ENCODE peak calls at places on chromosome 5, in nine cellular contexts. R is Caco-2; X is activated T-cell treated with anti-CD3 and anti-CD28 coated beads, Interleukin-2, amount 50 U/mL, for 72 hours; F is COR-L47; W is PC-3; Q is tibial nerve; E is cardiac fibroblast; Z is iris pigment epithelial cell; N is GDM1. L is an unnamed sample.

GRCh38 chr5:67963789-67964519 is 251.6 kb upstream of the PIK3R1 start:
- DNase-seq in R (peak; percentile 20), X (no peak), F (no peak), W (no peak), Q (no peak), E (no peak), Z (no peak), N (no peak), L (no peak)

GRCh38 chr5:88536146-88536545 is 267.5 kb upstream of the TMEM161B start:
- DNase-seq in R (no peak), X (no peak), F (no peak), W (peak; percentile 66), Q (no peak), E (no peak), Z (no peak), N (no peak), L (no peak)

GRCh38 chr5:126736141-126736540 is 40.8 kb upstream of the LMNB1 start:
- DNase-seq in R (no peak), X (no peak), F (no peak), W (peak; percentile 54), Q (no peak), E (no peak), Z (no peak), N (no peak), L (no peak)

GRCh38 chr5:179128976-179129375 is 68.8 kb downstream of the ZNF354C start:
- DNase-seq in R (no peak), X (no peak), F (no peak), W (no peak), Q (no peak), E (no peak), Z (no peak), N (no peak), L (no peak)

GRCh38 chr5:171495122-171495700 is 75.8 kb downstream of the FGF18 start:
- DNase-seq in R (no peak), X (no peak), F (no peak), W (peak; percentile 74), Q (no peak), E (peak; percentile 32), Z (no peak), N (no peak), L (no peak)

GRCh38 chr5:94459915-94460314 is 158.5 kb downstream of the KIAA0825 start:
- DNase-seq in R (no peak), X (no peak), F (no peak), W (no peak), Q (no peak), E (no peak), Z (no peak), N (no peak), L (no peak)

GRCh38 chr5:53478411-53479044 is 1.9 kb upstream of the FST start:
- DNase-seq in R (peak; percentile 47), X (peak; percentile 25), F (peak; percentile 56), W (peak; percentile 74), Q (peak; percentile 50), E (peak; percentile 76), Z (peak; percentile 56), N (no peak), L (no peak)

GRCh38 chr5:35186749-35187148 is 43.5 kb downstream of the PRLR start:
- DNase-seq in R (no peak), X (no peak), F (no peak), W (no peak), Q (no peak), E (no peak), Z (no peak), N (no peak), L (no peak)

GRCh38 chr5:78527054-78527884 is 121.3 kb downstream of the LHFPL2 start:
- DNase-seq in R (no peak), X (no peak), F (no peak), W (peak; percentile 52), Q (peak; percentile 78), E (peak; percentile 98), Z (peak; percentile 98), N (no peak), L (no peak)

GRCh38 chr5:179355976-179356968 is 11.0 kb upstream of the ADAMTS2 start:
- DNase-seq in R (no peak), X (no peak), F (no peak), W (no peak), Q (peak; percentile 60), E (peak; percentile 91), Z (peak; percentile 80), N (no peak), L (no peak)

GRCh38 chr5:23459214-23459613 is 48.2 kb upstream of the PRDM9 start:
- DNase-seq in R (no peak), X (no peak), F (no peak), W (no peak), Q (no peak), E (no peak), Z (no peak), N (no peak), L (no peak)

GRCh38 chr5:122877518-122877917 is 32.1 kb downstream of the SNX24 start:
- DNase-seq in R (no peak), X (no peak), F (no peak), W (no peak), Q (no peak), E (no peak), Z (no peak), N (no peak), L (no peak)

GRCh38 chr5:32520995-32521394 is 64.4 kb upstream of the SUB1 start:
- DNase-seq in R (no peak), X (no peak), F (no peak), W (peak; percentile 30), Q (no peak), E (no peak), Z (peak; percentile 22), N (no peak), L (no peak)

GRCh38 chr5:116970318-116970717 is 395.7 kb upstream of the SEMA6A start:
- DNase-seq in R (no peak), X (no peak), F (peak; percentile 97), W (no peak), Q (no peak), E (no peak), Z (no peak), N (no peak), L (no peak)

GRCh38 chr5:92945630-92946097 is 635.4 kb downstream of the NR2F1-AS1 start:
- DNase-seq in R (no peak), X (no peak), F (no peak), W (peak; percentile 62), Q (no peak), E (peak; percentile 49), Z (peak; percentile 71), N (no peak), L (no peak)

GRCh38 chr5:2502970-2503594 is 248.4 kb downstream of the IRX2 start:
- DNase-seq in R (no peak), X (no peak), F (no peak), W (no peak), Q (no peak), E (no peak), Z (no peak), N (no peak), L (no peak)

GRCh38 chr5:179777909-179778308 is 15.9 kb upstream of the LTC4S start:
- DNase-seq in R (no peak), X (no peak), F (no peak), W (no peak), Q (no peak), E (no peak), Z (no peak), N (no peak), L (peak; percentile 58)

GRCh38 chr5:139462582-139463276 is at the start of gene ECSCR:
- DNase-seq in R (no peak), X (no peak), F (no peak), W (no peak), Q (no peak), E (peak; percentile 70), Z (no peak), N (no peak), L (no peak)

GRCh38 chr5:75049581-75050274 is 2.6 kb downstream of the GCNT4 start:
- DNase-seq in R (peak; percentile 63), X (peak; percentile 68), F (no peak), W (peak; percentile 70), Q (peak; percentile 33), E (peak; percentile 66), Z (peak; percentile 64), N (peak; percentile 67), L (no peak)

GRCh38 chr5:79349047-79349446 is 113.1 kb downstream of the JMY start:
- DNase-seq in R (no peak), X (no peak), F (no peak), W (peak; percentile 84), Q (no peak), E (no peak), Z (no peak), N (no peak), L (no peak)

GRCh38 chr5:143887302-143887638 is 75.3 kb downstream of the HMHB1 start:
- DNase-seq in R (no peak), X (no peak), F (no peak), W (peak; percentile 3), Q (no peak), E (peak; percentile 61), Z (peak; percentile 54), N (no peak), L (no peak)

GRCh38 chr5:28324174-28324573 is 1285.8 kb upstream of the CDH9 start:
- DNase-seq in R (no peak), X (no peak), F (no peak), W (no peak), Q (no peak), E (no peak), Z (no peak), N (peak; percentile 0), L (no peak)

GRCh38 chr5:29042152-29042551 is 2003.8 kb upstream of the CDH9 start:
- DNase-seq in R (no peak), X (no peak), F (no peak), W (no peak), Q (no peak), E (no peak), Z (no peak), N (no peak), L (no peak)

GRCh38 chr5:101995585-101995984 is 300.5 kb downstream of the SLCO4C1 start:
- DNase-seq in R (peak; percentile 79), X (no peak), F (no peak), W (peak; percentile 89), Q (no peak), E (no peak), Z (no peak), N (no peak), L (no peak)

GRCh38 chr5:60794691-60795090 is 49.4 kb downstream of the ELOVL7 start:
- DNase-seq in R (no peak), X (no peak), F (no peak), W (no peak), Q (no peak), E (no peak), Z (no peak), N (no peak), L (no peak)

GRCh38 chr5:143119301-143119769 is 284.2 kb downstream of the NR3C1 start:
- DNase-seq in R (no peak), X (no peak), F (no peak), W (no peak), Q (no peak), E (no peak), Z (peak; percentile 17), N (no peak), L (peak; percentile 62)

GRCh38 chr5:151082274-151082902 is 1.6 kb upstream of the TNIP1 start:
- DNase-seq in R (peak; percentile 48), X (no peak), F (peak; percentile 70), W (peak; percentile 24), Q (no peak), E (no peak), Z (no peak), N (no peak), L (no peak)

GRCh38 chr5:157767674-157768073 is 24.2 kb downstream of the LSM11 start:
- DNase-seq in R (no peak), X (no peak), F (no peak), W (no peak), Q (no peak), E (no peak), Z (no peak), N (no peak), L (no peak)

GRCh38 chr5:32932231-32932935 is 221.3 kb downstream of the NPR3 start:
- DNase-seq in R (no peak), X (no peak), F (no peak), W (no peak), Q (no peak), E (peak; percentile 14), Z (no peak), N (no peak), L (no peak)

GRCh38 chr5:80656425-80656824 is 1.6 kb upstream of the DHFR start:
- DNase-seq in R (peak; percentile 7), X (no peak), F (peak; percentile 12), W (no peak), Q (no peak), E (no peak), Z (no peak), N (no peak), L (no peak)

GRCh38 chr5:82244854-82245635 is 33.1 kb downstream of the RPS23 start:
- DNase-seq in R (no peak), X (no peak), F (no peak), W (no peak), Q (no peak), E (no peak), Z (no peak), N (no peak), L (no peak)

L was measured in GF-D8.